ENCODE peak calls at places on chromosomes 3 and 15, in five cellular contexts. K is WTC11, M is HEK293T, U is HepG2, J is HCT116. A is an unnamed sample.

GRCh38 chr15:91710072-91710471 is 143.4 kb upstream of the SLCO3A1 start:
- DNase-seq in K (no peak), M (no peak), U (no peak), J (no peak), A (no peak)

GRCh38 chr15:64842099-64842940 is 605 bp downstream of the PLEKHO2 start:
- DNase-seq in K (no peak), M (no peak), U (no peak), J (no peak), A (no peak)

GRCh38 chr15:92810418-92811138 is 89.5 kb upstream of the CHD2 start:
- DNase-seq in K (no peak), M (peak; percentile 38), U (no peak), J (no peak), A (no peak)

GRCh38 chr15:76930831-76931396 is 635 bp upstream of the RCN2 start:
- DNase-seq in K (no peak), M (no peak), U (no peak), J (no peak), A (no peak)

GRCh38 chr3:172140499-172141391 is 101.4 kb downstream of the FNDC3B start:
- DNase-seq in K (no peak), M (peak; percentile 35), U (peak; percentile 98), J (no peak), A (no peak)

GRCh38 chr15:34436956-34437442 is 609 bp downstream of the GOLGA8A start:
- DNase-seq in K (peak; percentile 36), M (peak; percentile 44), U (peak; percentile 3), J (no peak), A (peak; percentile 13)

GRCh38 chr15:23538657-23539056 is 26.8 kb upstream of the MKRN3 start:
- DNase-seq in K (no peak), M (no peak), U (no peak), J (no peak), A (no peak)

GRCh38 chr3:52406231-52406661 is 38.7 kb downstream of the SEMA3G start:
- DNase-seq in K (no peak), M (no peak), U (no peak), J (no peak), A (no peak)

GRCh38 chr15:81749667-81750360 is 296.0 kb downstream of the MEX3B start:
- DNase-seq in K (no peak), M (no peak), U (no peak), J (no peak), A (no peak)
- TF ChIP-seq SP1 in K (no peak), M (no peak), U (no peak), J (no peak), A (no peak)

GRCh38 chr3:69330891-69331400 is 54.9 kb downstream of the FRMD4B start:
- DNase-seq in K (no peak), M (no peak), U (no peak), J (no peak), A (no peak)
- TF ChIP-seq SP1 in K (no peak), M (no peak), U (no peak), J (no peak), A (no peak)

DNA sequence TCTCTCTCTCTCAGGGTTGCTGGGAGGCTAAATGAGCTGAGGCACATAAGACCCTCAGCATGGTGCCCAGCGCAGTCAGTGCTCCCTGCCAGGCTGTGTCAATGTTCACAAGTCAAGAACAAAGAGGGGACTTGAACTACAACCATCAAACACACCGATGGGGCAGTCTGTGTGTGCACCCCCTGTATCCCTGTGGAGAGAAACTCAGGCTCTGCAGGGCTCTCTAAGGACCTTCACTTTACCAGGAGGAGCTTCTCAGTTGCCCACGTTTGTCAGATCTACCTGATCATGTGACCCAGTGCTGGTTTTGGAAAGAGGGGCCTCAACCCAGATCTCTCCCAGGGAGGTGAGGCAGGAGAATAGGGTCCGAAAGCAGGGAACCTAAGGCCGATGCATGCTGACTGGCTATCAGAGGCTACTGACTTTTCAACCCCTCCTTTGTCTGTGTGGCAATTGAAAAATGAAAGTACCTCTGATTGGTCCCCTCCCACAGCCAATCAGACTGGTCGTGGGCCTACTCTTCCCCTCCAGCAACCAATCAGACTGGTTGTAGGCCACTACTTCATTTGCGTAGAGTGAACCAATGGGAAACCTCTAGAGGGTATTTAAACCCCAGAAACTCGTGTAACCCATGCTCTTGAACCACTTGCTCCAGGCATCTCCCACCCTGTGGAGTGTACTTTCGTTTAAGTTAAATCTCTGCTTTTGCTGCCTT is 34.0 kb downstream of the RHCG start:
- DNase-seq in K (no peak), M (no peak), U (peak; percentile 79), J (peak; percentile 13), A (no peak)
- TF ChIP-seq SP1 in K (no peak), M (no peak), U (no peak), J (no peak), A (peak; percentile 80)

GRCh38 chr3:122785231-122785630 is 8.4 kb downstream of the HSPBAP1 start:
- DNase-seq in K (no peak), M (no peak), U (no peak), J (no peak), A (no peak)

GRCh38 chr3:122787872-122788271 is 5.8 kb downstream of the HSPBAP1 start:
- DNase-seq in K (no peak), M (no peak), U (no peak), J (no peak), A (no peak)

GRCh38 chr3:122784436-122784835 is 9.2 kb downstream of the HSPBAP1 start:
- DNase-seq in K (no peak), M (no peak), U (no peak), J (no peak), A (no peak)

GRCh38 chr3:122782804-122783203 is 10.8 kb downstream of the HSPBAP1 start:
- DNase-seq in K (no peak), M (no peak), U (no peak), J (no peak), A (no peak)

DNA sequence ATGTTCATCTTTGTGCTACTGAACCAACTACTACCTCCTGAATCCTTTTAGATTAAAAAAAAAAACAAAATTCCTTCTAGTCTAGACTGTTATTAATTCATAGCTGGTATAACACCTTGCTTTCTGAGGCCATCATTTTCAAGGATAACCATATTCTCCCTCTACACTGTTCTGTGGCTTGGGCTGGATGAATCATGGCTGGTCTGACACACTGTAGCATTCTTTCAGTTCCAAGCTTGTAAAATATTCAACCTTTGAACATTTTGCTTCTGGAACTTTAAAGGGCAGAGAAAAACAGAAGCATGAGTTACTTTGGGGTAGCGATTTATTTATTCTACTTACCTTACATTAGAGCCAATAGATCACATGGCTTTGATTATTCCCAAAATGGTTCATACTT is 7.6 kb downstream of the HSPBAP1 start:
- DNase-seq in K (no peak), M (no peak), U (peak; percentile 40), J (no peak), A (no peak)
- TF ChIP-seq SP1 in K (no peak), M (no peak), U (no peak), J (no peak), A (no peak)